ENCODE peak calls at places on chromosome X, in five cellular contexts. I, B, L, U and Q are unnamed samples.
A peak's percentile ranks its signal among the peaks of the same experiment; 100 is the strongest.

GRCh38 chrX:53266914-53267313 is 14.5 kb downstream of the IQSEC2 start:
- DNase-seq in I (no peak), B (no peak), L (no peak), U (no peak), Q (no peak)

GRCh38 chrX:150879855-150880807 is 18.3 kb downstream of the CD99L2 start:
- DNase-seq in I (no peak), B (no peak), L (no peak), U (no peak), Q (no peak)

GRCh38 chrX:64338296-64338695 is 57.0 kb downstream of the MTMR8 start:
- DNase-seq in I (no peak), B (no peak), L (no peak), U (no peak), Q (no peak)

GRCh38 chrX:68847172-68847571 is 18.4 kb downstream of the EFNB1 start:
- DNase-seq in I (no peak), B (no peak), L (no peak), U (no peak), Q (no peak)

GRCh38 chrX:23742174-23742692 is 843 bp downstream of the ACOT9 start:
- DNase-seq in I (no peak), B (no peak), L (peak; percentile 79), U (peak; percentile 25), Q (no peak)

GRCh38 chrX:9110808-9111207 is 76.9 kb upstream of the FAM9B start:
- DNase-seq in I (no peak), B (no peak), L (no peak), U (no peak), Q (no peak)

GRCh38 chrX:29553542-29553941 is 661.8 kb upstream of the MAGEB2 start:
- DNase-seq in I (no peak), B (no peak), L (no peak), U (no peak), Q (no peak)

GRCh38 chrX:85084770-85085393 is 81.2 kb downstream of the APOOL start:
- DNase-seq in I (no peak), B (peak; percentile 7), L (peak; percentile 36), U (no peak), Q (no peak)

GRCh38 chrX:27057883-27058282 is 405.3 kb downstream of the PPP4R3C start:
- DNase-seq in I (no peak), B (no peak), L (no peak), U (no peak), Q (no peak)

GRCh38 chrX:10280061-10280460 is 123.3 kb downstream of the CLCN4 start:
- DNase-seq in I (no peak), B (no peak), L (no peak), U (no peak), Q (no peak)

GRCh38 chrX:44915361-44915868 is 42.4 kb downstream of the KDM6A start:
- DNase-seq in I (no peak), B (no peak), L (no peak), U (no peak), Q (no peak)

GRCh38 chrX:74242050-74242449 is 61.9 kb upstream of the ZCCHC13 start:
- DNase-seq in I (no peak), B (no peak), L (peak; percentile 62), U (no peak), Q (no peak)

GRCh38 chrX:130775849-130776248 is 127.2 kb downstream of the ENOX2 start:
- DNase-seq in I (no peak), B (no peak), L (no peak), U (no peak), Q (no peak)

GRCh38 chrX:128975716-128976115 is 547.6 kb downstream of the SMARCA1 start:
- DNase-seq in I (no peak), B (peak; percentile 0), L (no peak), U (no peak), Q (no peak)

GRCh38 chrX:155031657-155032056 is 5.0 kb downstream of the FUNDC2 start:
- DNase-seq in I (no peak), B (no peak), L (no peak), U (no peak), Q (no peak)

GRCh38 chrX:123481908-123482873 is 250.7 kb downstream of the THOC2 start:
- DNase-seq in I (no peak), B (no peak), L (no peak), U (no peak), Q (no peak)

GRCh38 chrX:48794993-48795501 is 6.8 kb upstream of the HDAC6 start:
- DNase-seq in I (no peak), B (no peak), L (peak; percentile 67), U (peak; percentile 19), Q (no peak)

GRCh38 chrX:121876316-121876715 is 828.9 kb downstream of the GLUD2 start:
- DNase-seq in I (no peak), B (no peak), L (peak; percentile 13), U (peak; percentile 13), Q (no peak)

GRCh38 chrX:102712967-102713677 is 874 bp downstream of the GPRASP2 start:
- DNase-seq in I (peak; percentile 78), B (no peak), L (peak; percentile 66), U (no peak), Q (no peak)

GRCh38 chrX:15785176-15785735 is 5.0 kb upstream of the ZRSR2 start:
- DNase-seq in I (no peak), B (no peak), L (no peak), U (no peak), Q (no peak)

GRCh38 chrX:73855546-73855945 is 292.5 kb downstream of the CHIC1 start:
- DNase-seq in I (peak; percentile 80), B (no peak), L (peak; percentile 63), U (no peak), Q (peak; percentile 79)

GRCh38 chrX:13364230-13364629 is 44.4 kb upstream of the ATXN3L start:
- DNase-seq in I (no peak), B (no peak), L (no peak), U (no peak), Q (no peak)

GRCh38 chrX:25998687-25999086 is 139.5 kb upstream of the MAGEB18 start:
- DNase-seq in I (no peak), B (no peak), L (no peak), U (no peak), Q (no peak)

GRCh38 chrX:295136-295535 is 14.0 kb downstream of the PLCXD1 start:
- DNase-seq in I (peak; percentile 49), B (no peak), L (no peak), U (no peak), Q (no peak)